ENCODE peak calls at places on chromosomes 2 and 18, in four cellular contexts. One of them, this sample, is unnamed.

GRCh38 chr2:233535276-233535675 is 31.3 kb downstream of the USP40 start:
- DNase-seq in Panc1: no peak
- DNase-seq in aorta: no peak
- DNase-seq in upper lobe of left lung: no peak
- DNase-seq in this sample: no peak

GRCh38 chr2:240399419-240400318 is 35.8 kb upstream of the GPC1 start:
- DNase-seq in Panc1: no peak
- DNase-seq in aorta: peak; percentile 68
- DNase-seq in upper lobe of left lung: peak; percentile 53
- DNase-seq in this sample: no peak

GRCh38 chr2:55842009-55842408 is 81.6 kb downstream of the EFEMP1 start:
- DNase-seq in Panc1: no peak
- DNase-seq in aorta: no peak
- DNase-seq in upper lobe of left lung: no peak
- DNase-seq in this sample: no peak

GRCh38 chr18:46236156-46236555 is 132.0 kb downstream of the HAUS1 start:
- DNase-seq in Panc1: no peak
- DNase-seq in aorta: no peak
- DNase-seq in upper lobe of left lung: no peak
- DNase-seq in this sample: no peak

GRCh38 chr2:239818531-239819011 is 206.6 kb downstream of the NDUFA10 start:
- DNase-seq in Panc1: no peak
- DNase-seq in aorta: peak; percentile 69
- DNase-seq in upper lobe of left lung: no peak
- DNase-seq in this sample: no peak

GRCh38 chr2:13543550-13543949 is 826.8 kb downstream of the TRIB2 start:
- DNase-seq in Panc1: no peak
- DNase-seq in aorta: no peak
- DNase-seq in upper lobe of left lung: no peak
- DNase-seq in this sample: no peak

GRCh38 chr2:160387558-160388262 is 105.9 kb downstream of the RBMS1 start:
- DNase-seq in Panc1: no peak
- DNase-seq in aorta: peak; percentile 80
- DNase-seq in upper lobe of left lung: no peak
- DNase-seq in this sample: no peak

GRCh38 chr2:129929321-129930290 is 49.9 kb upstream of the RAB6C start:
- DNase-seq in Panc1: no peak
- DNase-seq in aorta: no peak
- DNase-seq in upper lobe of left lung: no peak
- DNase-seq in this sample: no peak

GRCh38 chr2:27095745-27096651 is 9.4 kb downstream of the KHK start:
- DNase-seq in Panc1: no peak
- DNase-seq in aorta: peak; percentile 83
- DNase-seq in upper lobe of left lung: peak; percentile 27
- DNase-seq in this sample: no peak

DNA sequence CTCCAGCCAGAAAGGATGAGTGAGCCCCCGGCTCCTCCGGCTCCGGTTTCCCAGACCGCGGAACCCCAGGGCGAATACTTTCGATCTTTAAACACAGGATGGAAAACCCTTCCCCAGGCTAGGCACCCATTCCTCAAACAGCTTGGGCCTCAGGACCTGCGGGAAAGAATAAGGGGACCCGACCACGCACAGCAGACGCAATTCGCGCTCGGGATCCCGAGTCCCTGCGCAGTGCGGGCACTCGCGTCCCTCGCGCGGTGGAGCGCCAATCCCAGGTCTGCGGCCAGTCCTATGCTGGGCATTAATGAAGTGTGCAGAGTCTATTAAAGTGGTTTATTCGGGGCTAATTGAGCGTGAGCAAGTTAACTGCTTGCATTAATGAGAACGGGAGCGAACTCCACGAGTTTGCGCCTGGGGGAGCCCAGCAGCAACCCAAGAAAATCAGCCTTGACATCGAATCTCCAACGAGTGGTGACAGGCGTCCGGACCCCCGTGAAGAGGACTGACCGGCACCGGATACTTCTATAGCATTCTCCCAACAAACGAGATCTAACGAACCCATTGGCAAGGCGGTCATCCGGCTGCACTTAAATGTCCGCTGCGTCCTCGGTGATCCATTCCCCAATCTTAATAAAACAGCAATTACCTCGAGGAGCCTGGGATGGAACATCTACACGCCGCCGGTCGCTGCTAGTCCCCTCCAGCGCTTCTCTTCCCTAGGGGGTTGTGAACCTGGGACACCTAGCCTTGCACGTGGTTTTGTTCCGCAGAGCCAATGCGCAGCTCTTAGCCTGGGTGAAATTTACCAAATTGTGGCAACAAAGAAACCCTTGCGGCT is 1.7 kb downstream of the OSR1 start:
- DNase-seq in Panc1: no peak
- DNase-seq in aorta: peak; percentile 76
- DNase-seq in upper lobe of left lung: peak; percentile 76
- DNase-seq in this sample: no peak
- H3K4me3 ChIP-seq in Panc1: peak overlapping the region; percentile 79
- H3K4me3 ChIP-seq in aorta: peak overlapping the region; percentile 88
- H3K4me3 ChIP-seq in upper lobe of left lung: peak overlapping the region; percentile 62
- H3K4me3 ChIP-seq in this sample: peak overlapping the region; percentile 45

DNA sequence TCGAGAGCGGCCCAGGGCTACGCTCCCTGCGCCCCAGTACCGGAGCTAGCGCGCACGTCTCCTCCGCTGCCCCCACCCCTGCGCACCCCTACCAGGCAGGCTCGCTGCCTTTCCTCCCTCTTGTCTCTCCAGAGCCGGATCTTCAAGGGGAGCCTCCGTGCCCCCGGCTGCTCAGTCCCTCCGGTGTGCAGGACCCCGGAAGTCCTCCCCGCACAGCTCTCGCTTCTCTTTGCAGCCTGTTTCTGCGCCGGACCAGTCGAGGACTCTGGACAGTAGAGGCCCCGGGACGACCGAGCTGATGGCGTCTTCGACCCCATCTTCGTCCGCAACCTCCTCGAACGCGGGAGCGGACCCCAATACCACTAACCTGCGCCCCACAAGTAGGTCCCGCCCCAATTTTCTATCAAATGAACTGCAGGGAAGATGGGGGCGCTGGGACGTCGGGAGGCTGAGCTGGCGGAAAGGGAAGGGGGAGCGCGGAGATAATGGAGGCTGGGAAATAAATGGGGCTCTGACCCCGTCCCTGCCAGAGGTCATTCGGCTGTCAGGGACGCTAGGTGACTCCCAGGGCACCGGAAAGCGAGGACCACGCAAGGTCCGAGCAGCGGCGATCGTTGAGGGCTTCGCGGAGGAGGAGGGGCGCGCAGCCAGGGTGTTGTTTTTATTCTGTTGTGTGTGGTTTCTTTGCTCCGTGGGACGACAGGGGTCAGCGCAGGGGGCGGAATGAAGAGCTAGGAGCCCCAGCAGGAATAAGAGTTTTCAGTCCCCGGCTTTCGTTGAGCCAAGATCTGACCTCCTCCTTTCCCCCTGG is 1.8 kb downstream of the GAD1 start:
- DNase-seq in Panc1: no peak
- DNase-seq in aorta: no peak
- DNase-seq in upper lobe of left lung: peak; percentile 69
- DNase-seq in this sample: no peak
- H3K4me3 ChIP-seq in Panc1: peak overlapping the region; percentile 92
- H3K4me3 ChIP-seq in aorta: peak overlapping the region; percentile 82
- H3K4me3 ChIP-seq in upper lobe of left lung: peak overlapping the region; percentile 49
- H3K4me3 ChIP-seq in this sample: peak overlapping the region; percentile 7

DNA sequence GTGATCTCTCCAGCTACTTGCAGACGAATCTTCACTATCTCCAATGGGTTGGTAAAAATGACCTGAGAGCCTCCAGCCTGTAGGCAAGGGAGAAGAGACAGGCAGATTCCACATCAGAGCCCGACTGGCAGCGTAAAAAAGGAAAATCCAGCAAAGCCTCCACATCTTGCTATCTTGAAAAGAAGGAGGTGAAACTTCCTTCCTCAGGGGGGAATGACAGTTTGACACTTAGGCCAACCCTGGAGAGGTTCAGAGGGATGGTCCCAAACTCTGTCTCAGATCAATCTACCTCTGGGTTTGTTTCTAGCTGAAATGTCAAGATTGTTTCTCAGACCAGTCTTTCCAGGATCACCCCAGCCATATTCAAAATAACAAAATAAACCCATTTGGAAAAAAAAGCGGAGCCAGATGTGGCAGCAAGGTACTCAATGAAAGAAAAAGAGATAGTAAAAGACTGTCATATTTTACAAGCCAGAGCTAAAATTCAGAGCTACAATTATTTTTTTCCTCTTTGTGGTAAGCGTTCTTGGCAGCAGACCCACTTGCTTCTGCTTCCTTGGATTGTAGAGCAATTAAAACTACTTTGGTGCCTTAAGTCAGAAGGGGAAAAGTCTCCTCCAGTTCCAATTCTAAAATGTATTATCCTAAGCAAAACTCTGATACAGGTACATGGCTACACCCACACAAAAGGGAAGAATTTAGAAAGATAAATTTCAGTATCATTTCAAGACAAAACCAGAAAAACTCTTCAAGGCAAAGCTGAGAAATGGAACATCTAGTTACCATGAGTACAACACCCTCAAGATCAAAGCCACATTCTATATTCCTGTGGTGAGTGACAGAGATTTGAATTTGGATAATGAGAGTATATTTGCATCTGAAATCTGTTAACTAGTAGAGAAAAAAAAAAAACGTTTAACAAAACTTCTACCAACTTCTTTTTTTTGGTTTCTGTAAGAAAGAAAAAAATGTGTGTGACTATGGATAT is 100.1 kb downstream of the SLC25A12 start:
- DNase-seq in Panc1: no peak
- DNase-seq in aorta: no peak
- DNase-seq in upper lobe of left lung: no peak
- DNase-seq in this sample: no peak
- H3K4me3 ChIP-seq in Panc1: no peak overlapping the region
- H3K4me3 ChIP-seq in aorta: no peak overlapping the region
- H3K4me3 ChIP-seq in upper lobe of left lung: no peak overlapping the region
- H3K4me3 ChIP-seq in this sample: no peak overlapping the region

GRCh38 chr2:228180126-228181097 is 1.1 kb downstream of the SPHKAP start:
- DNase-seq in Panc1: no peak
- DNase-seq in aorta: no peak
- DNase-seq in upper lobe of left lung: peak; percentile 67
- DNase-seq in this sample: no peak

DNA sequence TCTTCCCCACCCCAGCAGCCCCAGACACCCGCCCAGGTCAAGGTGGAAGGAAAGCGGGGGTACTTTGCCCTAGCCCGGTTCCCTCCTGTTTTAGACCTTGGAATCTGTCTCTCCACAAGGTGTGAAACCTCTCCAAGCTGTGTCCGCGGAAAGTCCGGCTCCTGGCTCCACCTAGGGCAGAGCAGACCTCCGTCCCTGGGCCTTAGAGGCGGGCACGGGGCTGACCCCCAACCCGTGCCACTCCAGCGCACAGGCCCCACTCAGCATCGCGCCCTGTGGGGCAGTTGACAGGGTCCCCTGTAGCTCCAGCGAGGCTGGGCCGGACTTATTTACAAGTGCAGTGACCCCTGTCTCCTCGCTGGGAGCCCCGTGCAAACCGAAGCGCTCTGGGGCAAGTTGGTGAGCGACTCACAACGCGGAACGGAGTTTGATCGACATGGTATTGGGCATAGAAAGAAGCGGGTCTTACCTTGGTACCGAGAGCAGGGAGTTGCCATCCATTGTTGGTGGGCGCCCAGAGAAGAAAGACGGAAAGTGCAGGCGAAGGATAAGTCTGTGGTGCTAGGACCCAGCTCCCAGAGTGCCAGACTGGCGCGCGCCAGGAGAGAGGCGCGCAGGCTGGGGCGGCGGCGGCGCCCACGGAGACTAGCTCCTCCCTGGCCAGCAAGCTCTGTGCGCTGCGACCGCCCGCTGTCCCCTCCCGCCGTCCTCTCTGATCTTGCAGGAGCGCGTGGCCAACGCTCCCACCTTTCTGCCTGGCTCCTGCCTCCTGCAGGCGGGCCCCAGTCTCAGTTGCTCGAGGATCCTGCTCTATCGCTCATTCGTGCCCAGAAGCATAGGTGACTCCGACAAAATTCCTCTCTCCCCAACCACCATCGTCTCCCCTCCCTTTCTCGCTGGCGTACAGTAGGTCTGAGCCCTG is at the start of gene SPHKAP:
- DNase-seq in Panc1: no peak
- DNase-seq in aorta: peak; percentile 65
- DNase-seq in upper lobe of left lung: peak; percentile 68
- DNase-seq in this sample: no peak
- H3K4me3 ChIP-seq in Panc1: no peak within 1 kb of the TSS
- H3K4me3 ChIP-seq in aorta: no peak within 1 kb of the TSS
- H3K4me3 ChIP-seq in upper lobe of left lung: no peak within 1 kb of the TSS
- H3K4me3 ChIP-seq in this sample: no peak within 1 kb of the TSS

DNA sequence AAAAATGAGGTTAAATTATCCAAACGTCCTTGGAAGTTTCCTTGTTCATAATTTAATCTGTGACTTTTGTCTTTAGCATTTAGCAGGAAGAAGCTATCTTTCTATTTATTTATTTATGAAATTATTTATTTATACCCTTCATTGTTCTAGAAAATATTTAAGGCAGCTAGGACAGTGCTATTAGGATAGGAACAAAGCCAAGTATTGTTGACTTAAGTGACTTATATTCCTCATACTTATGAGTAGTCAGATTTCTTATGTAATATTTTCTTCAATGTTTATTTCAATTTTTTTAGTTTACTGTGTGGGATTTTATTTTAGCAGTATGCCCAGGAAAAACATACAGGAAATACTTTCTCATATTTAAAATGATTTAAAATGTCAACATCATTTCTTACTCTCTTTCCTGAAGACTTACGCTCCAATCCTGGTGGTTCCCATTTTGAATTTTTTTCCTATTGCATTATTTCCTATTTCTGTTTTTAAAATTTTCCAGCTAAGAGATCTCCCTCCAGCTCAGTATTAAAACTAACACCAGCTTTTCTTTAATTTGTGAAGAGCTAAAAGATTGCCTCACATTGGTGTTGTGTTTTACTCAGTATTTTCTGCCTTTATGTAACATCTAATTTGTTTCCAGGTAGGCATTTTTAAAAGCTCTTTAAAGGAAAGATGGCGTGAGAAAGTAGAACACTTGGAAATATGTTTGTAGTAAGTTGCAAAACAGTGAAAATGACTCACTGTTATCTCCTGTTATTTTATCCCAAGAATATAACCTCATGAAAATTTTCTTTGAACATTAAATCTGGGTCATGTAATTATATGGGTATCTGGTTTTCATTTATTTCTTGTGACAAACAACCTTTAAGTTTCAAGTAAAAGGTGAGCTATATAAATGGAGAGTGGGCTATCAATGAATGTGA is 32.2 kb downstream of the MAPRE2 start:
- DNase-seq in Panc1: no peak
- DNase-seq in aorta: no peak
- DNase-seq in upper lobe of left lung: no peak
- DNase-seq in this sample: no peak
- H3K4me3 ChIP-seq in Panc1: no peak overlapping the region
- H3K4me3 ChIP-seq in aorta: no peak overlapping the region
- H3K4me3 ChIP-seq in upper lobe of left lung: no peak overlapping the region
- H3K4me3 ChIP-seq in this sample: no peak overlapping the region

GRCh38 chr2:222304737-222305509 is 6.1 kb upstream of the PAX3 start:
- DNase-seq in Panc1: no peak
- DNase-seq in aorta: no peak
- DNase-seq in upper lobe of left lung: peak; percentile 83
- DNase-seq in this sample: no peak

GRCh38 chr2:222307978-222308479 is 9.2 kb upstream of the PAX3 start:
- DNase-seq in Panc1: no peak
- DNase-seq in aorta: no peak
- DNase-seq in upper lobe of left lung: no peak
- DNase-seq in this sample: no peak

GRCh38 chr2:222305510-222306392 is 7.0 kb upstream of the PAX3 start:
- DNase-seq in Panc1: no peak
- DNase-seq in aorta: peak; percentile 77
- DNase-seq in upper lobe of left lung: peak; percentile 76
- DNase-seq in this sample: no peak

GRCh38 chr2:222307138-222307756 is 8.4 kb upstream of the PAX3 start:
- DNase-seq in Panc1: no peak
- DNase-seq in aorta: no peak
- DNase-seq in upper lobe of left lung: peak; percentile 68
- DNase-seq in this sample: no peak

GRCh38 chr2:222306393-222307137 is 7.8 kb upstream of the PAX3 start:
- DNase-seq in Panc1: no peak
- DNase-seq in aorta: no peak
- DNase-seq in upper lobe of left lung: no peak
- DNase-seq in this sample: no peak
- H3K4me3 ChIP-seq in Panc1: peak overlapping the region; percentile 57
- H3K4me3 ChIP-seq in aorta: peak overlapping the region; percentile 16
- H3K4me3 ChIP-seq in upper lobe of left lung: peak overlapping the region; percentile 52
- H3K4me3 ChIP-seq in this sample: peak overlapping the region; percentile 41